ENCODE peak calls at places on chromosomes 16 and 17, in nine cellular contexts. K, X, Q, M, E, J, L, H and R are unnamed samples.

GRCh38 chr16:5447734-5448133 is 350.1 kb upstream of the EEF2KMT start:
- DNase-seq in K (no peak), X (no peak), Q (no peak), M (no peak), E (no peak), J (no peak), L (no peak), H (no peak), R (no peak)

GRCh38 chr16:19005561-19006445 is 22.1 kb downstream of the TMC7 start:
- DNase-seq in K (no peak), X (peak; percentile 6), Q (no peak), M (peak; percentile 61), E (no peak), J (peak; percentile 98), L (no peak), H (peak; percentile 26), R (no peak)

GRCh38 chr17:81665205-81666091 is 957 bp downstream of the OXLD1 start:
- DNase-seq in K (peak; percentile 7), X (peak; percentile 23), Q (peak; percentile 9), M (no peak), E (no peak), J (no peak), L (no peak), H (no peak), R (peak; percentile 44)

GRCh38 chr16:27385398-27385797 is 16.6 kb upstream of the IL21R start:
- DNase-seq in K (no peak), X (no peak), Q (no peak), M (no peak), E (peak; percentile 9), J (no peak), L (no peak), H (no peak), R (no peak)

GRCh38 chr17:13024526-13025263 is 6.9 kb upstream of the ELAC2 start:
- DNase-seq in K (peak; percentile 52), X (peak; percentile 60), Q (peak; percentile 49), M (peak; percentile 79), E (no peak), J (peak; percentile 48), L (no peak), H (peak; percentile 71), R (peak; percentile 5)

GRCh38 chr17:348692-349425 is 3.7 kb downstream of the RPH3AL start:
- DNase-seq in K (no peak), X (no peak), Q (no peak), M (no peak), E (no peak), J (no peak), L (no peak), H (no peak), R (no peak)

GRCh38 chr16:88599092-88599733 is 29.0 kb downstream of the ZC3H18 start:
- DNase-seq in K (no peak), X (no peak), Q (no peak), M (no peak), E (peak; percentile 90), J (peak; percentile 66), L (no peak), H (no peak), R (peak; percentile 4)

GRCh38 chr17:35069311-35069710 is 5.8 kb upstream of the RFFL start:
- DNase-seq in K (no peak), X (no peak), Q (no peak), M (no peak), E (no peak), J (peak; percentile 55), L (no peak), H (no peak), R (no peak)

GRCh38 chr17:73397856-73398540 is 86.2 kb upstream of the CDC42EP4 start:
- DNase-seq in K (no peak), X (no peak), Q (no peak), M (no peak), E (no peak), J (no peak), L (no peak), H (no peak), R (no peak)

GRCh38 chr16:11609474-11610120 is 22.9 kb upstream of the LITAF start:
- DNase-seq in K (no peak), X (no peak), Q (no peak), M (peak; percentile 52), E (no peak), J (no peak), L (no peak), H (peak; percentile 77), R (no peak)

GRCh38 chr17:8581002-8581658 is 49.4 kb downstream of the MYH10 start:
- DNase-seq in K (no peak), X (no peak), Q (no peak), M (no peak), E (no peak), J (no peak), L (no peak), H (no peak), R (no peak)

GRCh38 chr17:3665834-3666233 is 2.5 kb downstream of the TAX1BP3 start:
- DNase-seq in K (no peak), X (no peak), Q (no peak), M (no peak), E (no peak), J (peak; percentile 71), L (no peak), H (no peak), R (no peak)

GRCh38 chr17:27944546-27945332 is 51.6 kb upstream of the LYRM9 start:
- DNase-seq in K (no peak), X (no peak), Q (no peak), M (no peak), E (no peak), J (no peak), L (no peak), H (no peak), R (no peak)

GRCh38 chr16:76428858-76429257 is 151.7 kb downstream of the CNTNAP4 start:
- DNase-seq in K (no peak), X (no peak), Q (no peak), M (no peak), E (no peak), J (no peak), L (no peak), H (no peak), R (no peak)

GRCh38 chr17:962650-963049 is 16.9 kb downstream of the NXN start:
- DNase-seq in K (no peak), X (no peak), Q (no peak), M (peak; percentile 54), E (no peak), J (no peak), L (no peak), H (no peak), R (no peak)

GRCh38 chr16:14961405-14962186 is 13.2 kb upstream of the PDXDC1 start:
- DNase-seq in K (no peak), X (no peak), Q (no peak), M (no peak), E (peak; percentile 54), J (no peak), L (no peak), H (no peak), R (no peak)

GRCh38 chr16:57391308-57391699 is 13.3 kb upstream of the CCL17 start:
- DNase-seq in K (no peak), X (no peak), Q (no peak), M (no peak), E (no peak), J (no peak), L (no peak), H (no peak), R (no peak)

GRCh38 chr16:86224126-86224525 is 286.2 kb upstream of the FOXF1 start:
- DNase-seq in K (no peak), X (no peak), Q (no peak), M (no peak), E (no peak), J (no peak), L (no peak), H (no peak), R (no peak)

GRCh38 chr17:37317867-37318266 is 57.9 kb upstream of the C17orf78 start:
- DNase-seq in K (no peak), X (no peak), Q (no peak), M (no peak), E (no peak), J (no peak), L (no peak), H (no peak), R (no peak)

GRCh38 chr16:54240180-54241125 is 46.1 kb downstream of the IRX3 start:
- DNase-seq in K (no peak), X (no peak), Q (no peak), M (no peak), E (no peak), J (peak; percentile 25), L (peak; percentile 2), H (no peak), R (no peak)

GRCh38 chr17:4583796-4584124 is 569 bp upstream of the SMTNL2 start:
- DNase-seq in K (no peak), X (no peak), Q (no peak), M (peak; percentile 65), E (no peak), J (no peak), L (no peak), H (peak; percentile 36), R (no peak)

GRCh38 chr16:2157480-2158261 is 2.1 kb downstream of the TRAF7 start:
- DNase-seq in K (no peak), X (no peak), Q (no peak), M (no peak), E (no peak), J (no peak), L (no peak), H (peak; percentile 29), R (no peak)

GRCh38 chr17:58338907-58339774 is 10.5 kb upstream of the TSPOAP1 start:
- DNase-seq in K (no peak), X (peak; percentile 70), Q (no peak), M (peak; percentile 69), E (peak; percentile 76), J (no peak), L (no peak), H (no peak), R (peak; percentile 74)

GRCh38 chr16:17173134-17173729 is 297.5 kb downstream of the XYLT1 start:
- DNase-seq in K (no peak), X (peak; percentile 56), Q (peak; percentile 1), M (no peak), E (peak; percentile 76), J (peak; percentile 54), L (peak; percentile 22), H (no peak), R (peak; percentile 35)

GRCh38 chr16:89534147-89534788 is 26.1 kb downstream of the SPG7 start:
- DNase-seq in K (peak; percentile 3), X (peak; percentile 54), Q (peak; percentile 16), M (no peak), E (no peak), J (peak; percentile 51), L (no peak), H (no peak), R (peak; percentile 91)

GRCh38 chr16:72620853-72621252 is 427.1 kb downstream of the ZFHX3 start:
- DNase-seq in K (no peak), X (no peak), Q (no peak), M (no peak), E (no peak), J (no peak), L (no peak), H (no peak), R (no peak)

GRCh38 chr17:55588446-55588845 is 77.2 kb upstream of the SMIM36 start:
- DNase-seq in K (no peak), X (no peak), Q (no peak), M (no peak), E (no peak), J (no peak), L (no peak), H (no peak), R (no peak)

GRCh38 chr17:41444640-41445039 is 3.9 kb upstream of the KRT38 start:
- DNase-seq in K (no peak), X (no peak), Q (no peak), M (no peak), E (no peak), J (no peak), L (no peak), H (no peak), R (no peak)

GRCh38 chr16:28589069-28589468 is 7.8 kb downstream of the SULT1A2 start:
- DNase-seq in K (no peak), X (no peak), Q (no peak), M (no peak), E (no peak), J (no peak), L (no peak), H (no peak), R (no peak)